ENCODE peak calls at places on chromosome 16, in five cellular contexts. O, W, C, Q and V are unnamed samples.

GRCh38 chr16:68760671-68761275 is 23.7 kb downstream of the CDH1 start:
- DNase-seq in W (peak), O (peak), Q (peak), C (peak), V (no peak)

GRCh38 chr16:11171757-11172299 is 84.2 kb downstream of the SOCS1 start:
- DNase-seq in O (no peak), W (no peak), Q (no peak), C (no peak), V (no peak)

GRCh38 chr16:72990003-72990521 is 57.9 kb downstream of the ZFHX3 start:
- DNase-seq in Q (peak), C (no peak), W (peak), O (no peak), V (no peak)

GRCh38 chr16:84001726-84002125 is 33.7 kb downstream of the NECAB2 start:
- DNase-seq in C (no peak), O (no peak), Q (no peak), W (no peak), V (no peak)

GRCh38 chr16:12195296-12195695 is 218.8 kb downstream of the SNX29 start:
- DNase-seq in C (no peak), W (no peak), O (no peak), Q (no peak), V (no peak)

GRCh38 chr16:75264999-75265910 is 13.8 kb upstream of the BCAR1 start:
- DNase-seq in C (no peak), Q (peak), W (peak), O (no peak), V (peak)

GRCh38 chr16:66988197-66988788 is at the start of gene CES4A:
- DNase-seq in O (no peak), Q (peak), W (no peak), C (peak), V (peak)

GRCh38 chr16:23836404-23837291 is 865 bp downstream of the PRKCB start:
- DNase-seq in W (no peak), Q (peak), O (no peak), C (peak), V (no peak)

GRCh38 chr16:10964039-10964890 is 19.9 kb downstream of the CLEC16A start:
- DNase-seq in O (peak), C (peak), W (peak), Q (peak), V (peak)

GRCh38 chr16:1162701-1163566 is 10.0 kb downstream of the CACNA1H start:
- DNase-seq in C (no peak), W (no peak), Q (no peak), O (no peak), V (no peak)

GRCh38 chr16:74309789-74310781 is 13.5 kb downstream of the PSMD7 start:
- DNase-seq in W (peak), C (peak), Q (peak), O (no peak), V (no peak)

GRCh38 chr16:88487920-88488842 is 35.1 kb downstream of the ZFPM1 start:
- DNase-seq in O (no peak), C (no peak), Q (peak), W (no peak), V (peak)

GRCh38 chr16:84315422-84315821 is 20.7 kb downstream of the WFDC1 start:
- DNase-seq in C (no peak), W (no peak), Q (no peak), O (no peak), V (no peak)

GRCh38 chr16:59088401-59088800 is 354.3 kb upstream of the GOT2 start:
- DNase-seq in O (no peak), C (no peak), W (no peak), Q (no peak), V (no peak)

GRCh38 chr16:52680993-52681392 is 134.1 kb upstream of the TOX3 start:
- DNase-seq in W (no peak), O (no peak), Q (no peak), C (no peak), V (no peak)

GRCh38 chr16:23504453-23505179 is 5.7 kb downstream of the GGA2 start:
- DNase-seq in W (peak), O (no peak), Q (peak), C (peak), V (peak)

GRCh38 chr16:61862221-61862620 is 174.0 kb downstream of the CDH8 start:
- DNase-seq in O (peak), W (no peak), Q (no peak), C (no peak), V (no peak)

GRCh38 chr16:89861648-89862047 is 11.7 kb upstream of the TCF25 start:
- DNase-seq in Q (no peak), O (no peak), W (no peak), C (no peak), V (no peak)

GRCh38 chr16:85353839-85354622 is 241.8 kb upstream of the CIBAR2 start:
- DNase-seq in Q (peak), C (no peak), O (no peak), W (no peak), V (no peak)

GRCh38 chr16:89026121-89026612 is 49.2 kb upstream of the CBFA2T3 start:
- DNase-seq in Q (no peak), W (no peak), C (peak), O (no peak), V (no peak)

GRCh38 chr16:31052131-31052530 is 18.8 kb downstream of the STX4 start:
- DNase-seq in O (no peak), W (peak), Q (peak), C (peak), V (no peak)

GRCh38 chr16:4384497-4384896 is 12.8 kb downstream of the VASN start:
- DNase-seq in C (no peak), O (no peak), W (no peak), Q (peak), V (no peak)

GRCh38 chr16:47323241-47323640 is 137.6 kb downstream of the ITFG1 start:
- DNase-seq in O (no peak), Q (no peak), W (no peak), C (no peak), V (no peak)

GRCh38 chr16:85898521-85899442 is at the start of gene IRF8:
- DNase-seq in O (peak), W (peak), C (peak), Q (peak), V (peak)

GRCh38 chr16:29687755-29688154 is 8.8 kb downstream of the QPRT start:
- DNase-seq in C (no peak), Q (no peak), O (no peak), W (no peak), V (no peak)

GRCh38 chr16:30570621-30571443 is 682 bp downstream of the ZNF688 start:
- DNase-seq in W (peak), Q (peak), O (peak), C (no peak), V (peak)

GRCh38 chr16:23114131-23114904 is 34.9 kb downstream of the USP31 start:
- DNase-seq in O (no peak), Q (no peak), W (no peak), C (no peak), V (peak)

GRCh38 chr16:86709103-86709502 is 130.8 kb downstream of the FOXL1 start:
- DNase-seq in W (no peak), O (no peak), Q (no peak), C (no peak), V (no peak)